ENCODE peak calls at places on chromosome 12, in five cellular contexts. U is stimulated activated CD4-positive, alpha-beta T cell treated with anti-CD3 and anti-CD28 coated beads, TNF-alpha, amount 100 ng/mL, for 24 hours; T is activated CD4-positive, CD25-positive, alpha-beta regulatory T cell; J is lower leg skin; H is iPS-NIHi11. F is an unnamed sample.
A peak's percentile ranks its signal among the peaks of the same experiment; 100 is the strongest.

GRCh38 chr12:13103391-13104033 is at the start of gene GSG1:
- DNase-seq in U (no peak), T (no peak), J (no peak), H (no peak), F (no peak)

GRCh38 chr12:124379938-124380754 is 85.3 kb downstream of the RFLNA start:
- DNase-seq in U (no peak), T (no peak), J (peak; percentile 94), H (no peak), F (no peak)

GRCh38 chr12:54265364-54265812 is 14.5 kb downstream of the CBX5 start:
- DNase-seq in U (no peak), T (no peak), J (no peak), H (no peak), F (no peak)

GRCh38 chr12:126362490-126362889 is 1297.3 kb downstream of the AACS start:
- DNase-seq in U (no peak), T (no peak), J (no peak), H (no peak), F (no peak)

GRCh38 chr12:108228746-108229145 is 99.7 kb downstream of the WSCD2 start:
- DNase-seq in U (no peak), T (no peak), J (no peak), H (no peak), F (no peak)

GRCh38 chr12:56636675-56637540 is 6.8 kb upstream of the BAZ2A start:
- DNase-seq in U (peak; percentile 77), T (peak; percentile 88), J (peak; percentile 100), H (peak; percentile 90), F (peak; percentile 90)

GRCh38 chr12:103854372-103854973 is 13.4 kb upstream of the NT5DC3 start:
- DNase-seq in U (no peak), T (no peak), J (no peak), H (no peak), F (no peak)

GRCh38 chr12:53005215-53005985 is 856 bp upstream of the EIF4B start:
- DNase-seq in U (no peak), T (peak; percentile 10), J (peak; percentile 90), H (no peak), F (no peak)

GRCh38 chr12:4331221-4331620 is 10.2 kb downstream of the TIGAR start:
- DNase-seq in U (no peak), T (no peak), J (no peak), H (no peak), F (no peak)

GRCh38 chr12:123233505-123234299 is 466 bp downstream of the MTRFR start:
- DNase-seq in U (no peak), T (no peak), J (peak; percentile 79), H (no peak), F (no peak)

GRCh38 chr12:34206061-34206785 is 183.9 kb downstream of the ALG10 start:
- DNase-seq in U (no peak), T (no peak), J (no peak), H (no peak), F (no peak)

GRCh38 chr12:10959777-10960176 is 20.7 kb upstream of the TAS2R14 start:
- DNase-seq in U (no peak), T (no peak), J (no peak), H (no peak), F (no peak)

GRCh38 chr12:93852067-93852466 is 174.9 kb downstream of the CRADD start:
- DNase-seq in U (no peak), T (no peak), J (no peak), H (no peak), F (no peak)

GRCh38 chr12:130847097-130847496 is 8.0 kb upstream of the STX2 start:
- DNase-seq in U (no peak), T (no peak), J (no peak), H (no peak), F (no peak)

GRCh38 chr12:115440438-115440837 is 756.5 kb upstream of the TBX3 start:
- DNase-seq in U (no peak), T (no peak), J (no peak), H (no peak), F (no peak)

GRCh38 chr12:57242329-57242690 is 8.7 kb downstream of the STAC3 start:
- DNase-seq in U (no peak), T (no peak), J (no peak), H (no peak), F (no peak)

GRCh38 chr12:64039285-64039871 is 182.7 kb downstream of the KICS2 start:
- DNase-seq in U (no peak), T (no peak), J (no peak), H (no peak), F (no peak)

GRCh38 chr12:46371718-46372130 is 849 bp downstream of the SLC38A2 start:
- DNase-seq in U (no peak), T (peak; percentile 31), J (peak; percentile 95), H (peak; percentile 43), F (peak; percentile 49)

GRCh38 chr12:52228931-52229330 is 4.1 kb upstream of the KRT7 start:
- DNase-seq in U (no peak), T (no peak), J (peak; percentile 75), H (no peak), F (no peak)

GRCh38 chr12:88723219-88723618 is 142.9 kb upstream of the KITLG start:
- DNase-seq in U (no peak), T (no peak), J (no peak), H (no peak), F (no peak)

GRCh38 chr12:46915861-46916260 is 90.1 kb upstream of the SLC38A4 start:
- DNase-seq in U (no peak), T (no peak), J (no peak), H (no peak), F (no peak)

GRCh38 chr12:105273601-105274000 is 37.6 kb upstream of the APPL2 start:
- DNase-seq in U (no peak), T (no peak), J (no peak), H (no peak), F (no peak)

GRCh38 chr12:78878447-78878846 is 13.9 kb downstream of the SYT1 start:
- DNase-seq in U (no peak), T (no peak), J (no peak), H (no peak), F (no peak)

GRCh38 chr12:58069268-58069967 is 128.1 kb downstream of the ATP23 start:
- DNase-seq in U (no peak), T (no peak), J (no peak), H (no peak), F (no peak)

GRCh38 chr12:46609671-46610070 is 216.1 kb downstream of the SLC38A4 start:
- DNase-seq in U (no peak), T (no peak), J (no peak), H (no peak), F (no peak)

GRCh38 chr12:51524386-51524901 is 66.6 kb upstream of the SCN8A start:
- DNase-seq in U (no peak), T (no peak), J (peak; percentile 20), H (no peak), F (no peak)

GRCh38 chr12:8709124-8709830 is 11.5 kb downstream of the RIMKLB start:
- DNase-seq in U (no peak), T (no peak), J (no peak), H (no peak), F (no peak)

GRCh38 chr12:122659579-122659978 is 43.6 kb downstream of the HCAR2 start:
- DNase-seq in U (no peak), T (no peak), J (no peak), H (no peak), F (no peak)

GRCh38 chr12:66352197-66352596 is 49.9 kb downstream of the HELB start:
- DNase-seq in U (no peak), T (no peak), J (no peak), H (peak; percentile 54), F (no peak)

GRCh38 chr12:85516039-85516438 is 236.0 kb downstream of the ALX1 start:
- DNase-seq in U (no peak), T (no peak), J (no peak), H (no peak), F (no peak)

GRCh38 chr12:49647827-49648721 is 24.7 kb downstream of the PRPF40B start:
- DNase-seq in U (no peak), T (no peak), J (no peak), H (peak; percentile 37), F (no peak)

F was measured in GM10248.